ENCODE peak calls at places on chromosomes 12 and 14, in four cellular contexts. H, R, X and B are unnamed samples. For H3K4me1 and H3K79me2, the result is how much of the 10 kb centered on the place peaks cover.

GRCh38 chr12:93634416-93634815 is 42.8 kb upstream of the CRADD start:
- DNase-seq in H (peak), R (no peak), X (no peak), B (no peak)

GRCh38 chr12:105315726-105316125 is 14.8 kb upstream of the C12orf75 start:
- DNase-seq in H (no peak), R (no peak), X (no peak), B (no peak)

GRCh38 chr12:101581190-101581589 is 13.6 kb upstream of the MYBPC1 start:
- DNase-seq in H (no peak), R (no peak), X (peak), B (no peak)

GRCh38 chr12:23431006-23431405 is 518.5 kb downstream of the SOX5 start:
- DNase-seq in H (no peak), R (no peak), X (no peak), B (no peak)

GRCh38 chr12:49021292-49021915 is 2.8 kb upstream of the PRKAG1 start:
- DNase-seq in H (no peak), R (no peak), X (no peak), B (no peak)

GRCh38 chr14:90625445-90625844 is 190.8 kb downstream of the TTC7B start:
- DNase-seq in H (no peak), R (no peak), X (no peak), B (no peak)

GRCh38 chr12:91326043-91327027 is 143.7 kb upstream of the DCN start:
- DNase-seq in H (peak), R (peak), X (peak), B (peak)

GRCh38 chr14:20262642-20263128 is 23.6 kb downstream of the OR11H4 start:
- DNase-seq in H (peak), R (peak), X (no peak), B (no peak)

GRCh38 chr12:30450226-30450625 is 245.4 kb downstream of the IPO8 start:
- DNase-seq in H (peak), R (no peak), X (no peak), B (no peak)

GRCh38 chr14:85453401-85453800 is 76.5 kb upstream of the FLRT2 start:
- DNase-seq in H (no peak), R (no peak), X (no peak), B (no peak)

GRCh38 chr12:58414398-58414871 is 473.1 kb downstream of the ATP23 start:
- DNase-seq in H (peak), R (no peak), X (no peak), B (no peak)

GRCh38 chr12:6549379-6550151 is 6.3 kb downstream of the IFFO1 start:
- DNase-seq in H (no peak), R (no peak), X (no peak), B (no peak)

GRCh38 chr12:126483145-126484068 is 1418.2 kb downstream of the AACS start:
- DNase-seq in H (peak), R (no peak), X (peak), B (no peak)

GRCh38 chr12:30023186-30023585 is 239.4 kb upstream of the TMTC1 start:
- DNase-seq in H (no peak), R (no peak), X (no peak), B (no peak)

GRCh38 chr12:122889658-122890561 is 6.0 kb downstream of the VPS37B start:
- DNase-seq in H (no peak), R (no peak), X (no peak), B (no peak)

GRCh38 chr12:46886541-46887041 is 60.8 kb upstream of the SLC38A4 start:
- DNase-seq in H (peak), R (no peak), X (no peak), B (no peak)

GRCh38 chr14:64971452-64971889 is 665 bp downstream of the RAB15 start:
- DNase-seq in H (no peak), R (no peak), X (no peak), B (no peak)

GRCh38 chr12:62301080-62301798 is 41.0 kb downstream of the USP15 start:
- DNase-seq in H (no peak), R (no peak), X (no peak), B (no peak)

GRCh38 chr12:94405378-94406116 is 54.1 kb downstream of the CEP83 start:
- DNase-seq in H (peak), R (no peak), X (no peak), B (no peak)

GRCh38 chr12:92185052-92185451 is 39.4 kb upstream of the BTG1 start:
- DNase-seq in H (no peak), R (no peak), X (no peak), B (no peak)

GRCh38 chr14:106277503-106277902 is 751.1 kb downstream of the TMEM121 start:
- DNase-seq in H (no peak), R (no peak), X (no peak), B (no peak)

GRCh38 chr14:82190812-82191211 is 657.2 kb upstream of the SEL1L start:
- DNase-seq in H (no peak), R (no peak), X (no peak), B (no peak)

GRCh38 chr12:33192226-33192625 is 247.4 kb downstream of the SYT10 start:
- DNase-seq in H (no peak), R (no peak), X (no peak), B (peak)

GRCh38 chr14:58171090-58171489 is 19.1 kb upstream of the ARMH4 start:
- DNase-seq in H (peak), R (peak), X (peak), B (peak)

GRCh38 chr14:105205718-105206208 is 24.7 kb upstream of the NUDT14 start:
- DNase-seq in H (peak), R (no peak), X (no peak), B (peak)

GRCh38 chr12:58341791-58342190 is 400.4 kb downstream of the ATP23 start:
- DNase-seq in H (peak), R (no peak), X (no peak), B (peak)

GRCh38 chr14:90093942-90094595 is 32.3 kb downstream of the KCNK13 start:
- DNase-seq in H (peak), R (no peak), X (no peak), B (peak)

GRCh38 chr12:116520801-116521471 is 38.2 kb upstream of the MAP1LC3B2 start:
- DNase-seq in H (peak), R (no peak), X (no peak), B (peak)

GRCh38 chr12:115404761-115405470 is 720.9 kb upstream of the TBX3 start:
- DNase-seq in H (peak), R (no peak), X (no peak), B (peak)

GRCh38 chr14:34300330-34300729 is 161.7 kb downstream of the SPTSSA start:
- DNase-seq in H (no peak), R (no peak), X (no peak), B (no peak)

GRCh38 chr12:7019043-7019569 is 830 bp upstream of the LPCAT3 start:
- DNase-seq in H (peak), R (no peak), X (no peak), B (peak)

GRCh38 chr12:95790912-95791849 is 617 bp upstream of the NTN4 start:
- DNase-seq in H (peak), R (no peak), X (peak), B (peak)

GRCh38 chr14:23119362-23120327 is 590 bp upstream of the CEBPE start:
- DNase-seq in H (no peak), R (no peak), X (peak), B (no peak)

GRCh38 chr12:14262771-14263511 is 102.5 kb upstream of the ATF7IP start:
- DNase-seq in H (no peak), R (no peak), X (no peak), B (no peak)

GRCh38 chr12:14264316-14264715 is 101.2 kb upstream of the ATF7IP start:
- DNase-seq in H (peak), R (no peak), X (no peak), B (peak)

GRCh38 chr12:14261861-14262260 is 103.6 kb upstream of the ATF7IP start:
- DNase-seq in H (no peak), R (no peak), X (no peak), B (no peak)

GRCh38 chr12:14263742-14264141 is 101.7 kb upstream of the ATF7IP start:
- DNase-seq in H (no peak), R (no peak), X (no peak), B (no peak)

GRCh38 chr12:14264777-14265176 is 100.7 kb upstream of the ATF7IP start:
- DNase-seq in H (peak), R (no peak), X (no peak), B (peak)
- H3K4me3 ChIP-seq in H (no peak), R (no peak), X (no peak), B (no peak)

GRCh38 chr12:118773956-118774723 is 207.2 kb upstream of the SRRM4 start:
- DNase-seq in H (no peak), R (no peak), X (peak), B (no peak)

GRCh38 chr12:118778077-118778476 is 203.3 kb upstream of the SRRM4 start:
- DNase-seq in H (no peak), R (no peak), X (no peak), B (no peak)

GRCh38 chr12:118780939-118781338 is 200.4 kb upstream of the SRRM4 start:
- DNase-seq in H (no peak), R (no peak), X (no peak), B (no peak)

GRCh38 chr12:118781692-118782091 is 199.6 kb upstream of the SRRM4 start:
- DNase-seq in H (no peak), R (no peak), X (no peak), B (no peak)

DNA sequence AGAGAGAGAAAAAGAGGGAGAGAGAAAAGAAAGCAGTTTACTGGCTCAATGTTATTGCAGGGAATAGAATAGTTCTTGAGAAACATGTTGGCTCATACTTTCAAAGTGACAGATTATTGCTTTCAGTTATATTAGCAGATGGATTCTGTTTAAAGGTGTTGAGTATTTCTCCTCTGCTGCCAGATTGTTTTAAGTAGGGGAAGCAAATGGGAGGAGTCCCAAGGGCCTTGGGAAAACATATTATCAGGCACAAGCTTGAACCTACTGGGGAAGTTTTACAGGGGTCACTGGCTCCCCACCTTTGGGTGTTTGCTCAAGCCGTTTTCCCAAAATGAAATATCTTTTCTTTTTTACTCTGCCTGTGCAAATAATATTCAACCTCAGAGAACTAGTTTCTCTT is 203.8 kb upstream of the SRRM4 start:
- DNase-seq in H (no peak), R (no peak), X (no peak), B (no peak)
- H3K4me1 ChIP-seq in H (under half), R (under half), X (under half), B (under half)

DNA sequence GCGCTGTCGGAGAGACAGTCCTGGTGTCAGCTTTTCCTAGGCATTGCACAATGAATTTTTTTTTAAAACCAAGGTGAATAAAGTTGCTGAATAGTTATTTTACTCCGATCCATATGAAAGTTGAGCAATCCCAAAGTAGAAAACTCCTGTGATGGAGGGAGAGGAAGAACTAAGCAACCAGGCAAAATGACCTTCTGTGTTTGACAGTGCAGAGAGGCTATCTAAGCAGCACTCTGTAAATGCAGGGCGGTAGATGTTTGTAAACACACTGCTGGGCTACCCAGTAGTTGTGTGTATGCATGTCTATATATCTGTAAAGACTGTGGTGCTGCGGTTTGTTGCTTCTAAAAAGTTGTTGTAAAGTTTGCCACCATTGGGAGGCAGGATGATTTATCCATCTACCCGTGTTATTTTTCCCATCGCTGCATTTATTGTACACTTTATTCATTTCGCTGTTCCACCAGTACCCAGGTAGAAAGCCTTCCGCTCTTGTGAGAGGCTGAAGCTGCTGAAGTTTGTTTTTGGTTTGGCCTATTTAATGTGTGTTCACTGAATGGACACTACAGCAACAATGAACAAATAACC is 1.3 kb downstream of the ETV6 start:
- DNase-seq in H (peak), R (no peak), X (peak), B (peak)
- H3K79me2 ChIP-seq in H (half or more), R (under half), X (under half), B (under half)

GRCh38 chr12:132689227-132689626 is 1.8 kb downstream of the PXMP2 start:
- DNase-seq in H (no peak), R (no peak), X (no peak), B (no peak)
- H3K4me3 ChIP-seq in H (no peak), R (peak), X (peak), B (peak)

DNA sequence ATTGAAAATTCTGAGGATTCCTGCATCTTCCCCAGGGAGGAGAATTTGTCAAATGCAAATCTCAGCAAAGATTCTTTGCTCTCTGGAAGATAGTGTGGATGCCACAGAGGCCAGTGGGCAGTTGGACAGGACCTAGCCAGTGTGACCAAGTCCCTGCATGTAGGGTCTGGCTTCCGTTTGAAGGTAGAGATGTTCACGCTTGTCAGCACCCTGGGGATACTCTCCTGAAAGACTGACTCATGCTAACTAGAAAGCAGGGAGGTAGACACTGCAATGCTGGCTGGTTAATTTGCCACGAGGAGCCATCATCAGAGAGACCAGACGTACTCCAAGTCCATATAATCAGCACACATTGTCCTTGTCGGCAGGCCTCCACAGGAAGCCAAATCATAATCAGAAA is 130.1 kb downstream of the SAMD4A start:
- DNase-seq in H (no peak), R (no peak), X (no peak), B (no peak)
- H3K4me1 ChIP-seq in H (under half), R (under half), X (under half), B (under half)

GRCh38 chr12:113224955-113225354 is 3.7 kb downstream of the TPCN1 start:
- DNase-seq in H (no peak), R (no peak), X (no peak), B (no peak)

GRCh38 chr12:113227686-113228391 is 6.6 kb downstream of the TPCN1 start:
- DNase-seq in H (no peak), R (no peak), X (no peak), B (no peak)

GRCh38 chr12:113226696-113227095 is 5.4 kb downstream of the TPCN1 start:
- DNase-seq in H (no peak), R (no peak), X (no peak), B (no peak)

GRCh38 chr12:113228394-113229028 is 7.2 kb downstream of the TPCN1 start:
- DNase-seq in H (peak), R (no peak), X (no peak), B (peak)

GRCh38 chr12:113227169-113227568 is 5.9 kb downstream of the TPCN1 start:
- DNase-seq in H (no peak), R (no peak), X (no peak), B (no peak)
- H3K79me2 ChIP-seq in H (under half), R (under half), X (under half), B (under half)

GRCh38 chr12:34297790-34298164 is 275.5 kb downstream of the ALG10 start:
- DNase-seq in H (no peak), R (no peak), X (no peak), B (no peak)
- H3K4me3 ChIP-seq in H (no peak), R (no peak), X (no peak), B (no peak)

GRCh38 chr14:93035585-93035916 is 80.2 kb downstream of the ITPK1 start:
- DNase-seq in H (no peak), R (no peak), X (no peak), B (no peak)

GRCh38 chr14:93033983-93034670 is 81.6 kb downstream of the ITPK1 start:
- DNase-seq in H (no peak), R (no peak), X (peak), B (no peak)

GRCh38 chr14:93033039-93033982 is 82.4 kb downstream of the ITPK1 start:
- DNase-seq in H (no peak), R (no peak), X (no peak), B (no peak)

GRCh38 chr14:93035917-93036651 is 79.6 kb downstream of the ITPK1 start:
- DNase-seq in H (peak), R (no peak), X (peak), B (peak)

GRCh38 chr14:93034671-93034994 is 81.1 kb downstream of the ITPK1 start:
- DNase-seq in H (no peak), R (no peak), X (no peak), B (no peak)
- H3K4me1 ChIP-seq in H (under half), R (half or more), X (half or more), B (under half)

GRCh38 chr14:54589076-54589475 is 22.1 kb downstream of the SAMD4A start:
- DNase-seq in H (peak), R (no peak), X (no peak), B (no peak)
- H3K79me2 ChIP-seq in H (half or more), R (under half), X (under half), B (under half)